ENCODE peak calls at places on chromosomes 11 and 22, in five cellular contexts. One of them, this sample, is unnamed.

GRCh38 chr11:97259884-97260283 is 870.1 kb downstream of the JRKL start:
- DNase-seq in stomach: no peak
- DNase-seq in GM10248: no peak
- DNase-seq in MCF 10A: peak; percentile 6
- DNase-seq in HCT116: no peak
- DNase-seq in this sample: no peak

GRCh38 chr11:45031912-45032519 is 81.3 kb upstream of the TP53I11 start:
- DNase-seq in stomach: peak; percentile 21
- DNase-seq in GM10248: peak; percentile 63
- DNase-seq in MCF 10A: no peak
- DNase-seq in HCT116: no peak
- DNase-seq in this sample: no peak

GRCh38 chr11:65539401-65540289 is 14.8 kb downstream of the SCYL1 start:
- DNase-seq in stomach: peak; percentile 83
- DNase-seq in GM10248: peak; percentile 85
- DNase-seq in MCF 10A: no peak
- DNase-seq in HCT116: peak; percentile 62
- DNase-seq in this sample: peak; percentile 37

GRCh38 chr22:43066844-43067385 is 22.3 kb downstream of the TTLL1 start:
- DNase-seq in stomach: no peak
- DNase-seq in GM10248: no peak
- DNase-seq in MCF 10A: peak; percentile 89
- DNase-seq in HCT116: peak; percentile 47
- DNase-seq in this sample: peak; percentile 34

GRCh38 chr11:73445980-73446379 is 69.8 kb downstream of the RELT start:
- DNase-seq in stomach: no peak
- DNase-seq in GM10248: no peak
- DNase-seq in MCF 10A: no peak
- DNase-seq in HCT116: no peak
- DNase-seq in this sample: no peak

GRCh38 chr22:43142881-43143562 is at the start of gene MCAT:
- DNase-seq in stomach: peak; percentile 90
- DNase-seq in GM10248: peak; percentile 94
- DNase-seq in MCF 10A: peak; percentile 65
- DNase-seq in HCT116: no peak
- DNase-seq in this sample: no peak

GRCh38 chr11:12483604-12484003 is 106.2 kb downstream of the PARVA start:
- DNase-seq in stomach: no peak
- DNase-seq in GM10248: no peak
- DNase-seq in MCF 10A: no peak
- DNase-seq in HCT116: no peak
- DNase-seq in this sample: no peak

GRCh38 chr11:118497831-118498230 is 29.4 kb upstream of the TTC36 start:
- DNase-seq in stomach: no peak
- DNase-seq in GM10248: no peak
- DNase-seq in MCF 10A: no peak
- DNase-seq in HCT116: no peak
- DNase-seq in this sample: no peak

GRCh38 chr11:96101146-96101545 is 177.2 kb upstream of the MTMR2 start:
- DNase-seq in stomach: no peak
- DNase-seq in GM10248: no peak
- DNase-seq in MCF 10A: no peak
- DNase-seq in HCT116: no peak
- DNase-seq in this sample: no peak

GRCh38 chr11:62171261-62171723 is 18.7 kb upstream of the SCGB1D1 start:
- DNase-seq in stomach: peak; percentile 86
- DNase-seq in GM10248: peak; percentile 60
- DNase-seq in MCF 10A: peak; percentile 87
- DNase-seq in HCT116: peak; percentile 94
- DNase-seq in this sample: peak; percentile 77

GRCh38 chr11:111521132-111521531 is 6.6 kb downstream of the HOATZ start:
- DNase-seq in stomach: no peak
- DNase-seq in GM10248: no peak
- DNase-seq in MCF 10A: no peak
- DNase-seq in HCT116: no peak
- DNase-seq in this sample: peak; percentile 34

GRCh38 chr22:17137861-17138425 is 16.8 kb upstream of the TMEM121B start:
- DNase-seq in stomach: no peak
- DNase-seq in GM10248: no peak
- DNase-seq in MCF 10A: no peak
- DNase-seq in HCT116: no peak
- DNase-seq in this sample: no peak

GRCh38 chr11:64742940-64743590 is 877 bp downstream of the RASGRP2 start:
- DNase-seq in stomach: peak; percentile 79
- DNase-seq in GM10248: peak; percentile 92
- DNase-seq in MCF 10A: peak; percentile 38
- DNase-seq in HCT116: no peak
- DNase-seq in this sample: no peak

GRCh38 chr11:68677432-68677831 is 6.9 kb upstream of the GAL start:
- DNase-seq in stomach: no peak
- DNase-seq in GM10248: no peak
- DNase-seq in MCF 10A: peak; percentile 79
- DNase-seq in HCT116: peak; percentile 59
- DNase-seq in this sample: peak; percentile 60

GRCh38 chr11:20599424-20600346 is at the start of gene SLC6A5:
- DNase-seq in stomach: no peak
- DNase-seq in GM10248: peak; percentile 49
- DNase-seq in MCF 10A: peak; percentile 65
- DNase-seq in HCT116: no peak
- DNase-seq in this sample: peak; percentile 40

GRCh38 chr11:87851234-87851633 is 324.0 kb downstream of the RAB38 start:
- DNase-seq in stomach: no peak
- DNase-seq in GM10248: no peak
- DNase-seq in MCF 10A: peak; percentile 16
- DNase-seq in HCT116: no peak
- DNase-seq in this sample: peak; percentile 85

GRCh38 chr11:119157088-119157487 is 8.2 kb downstream of the ABCG4 start:
- DNase-seq in stomach: peak; percentile 56
- DNase-seq in GM10248: no peak
- DNase-seq in MCF 10A: no peak
- DNase-seq in HCT116: no peak
- DNase-seq in this sample: no peak

GRCh38 chr22:27489265-27489675 is 312.3 kb downstream of the MN1 start:
- DNase-seq in stomach: peak; percentile 71
- DNase-seq in GM10248: no peak
- DNase-seq in MCF 10A: no peak
- DNase-seq in HCT116: no peak
- DNase-seq in this sample: peak; percentile 50

GRCh38 chr11:94880216-94880615 is 93.1 kb downstream of the CWC15 start:
- DNase-seq in stomach: no peak
- DNase-seq in GM10248: no peak
- DNase-seq in MCF 10A: peak; percentile 72
- DNase-seq in HCT116: peak; percentile 41
- DNase-seq in this sample: peak; percentile 99

GRCh38 chr11:62778441-62778840 is 7.2 kb downstream of the TAF6L start:
- DNase-seq in stomach: no peak
- DNase-seq in GM10248: no peak
- DNase-seq in MCF 10A: no peak
- DNase-seq in HCT116: no peak
- DNase-seq in this sample: no peak

GRCh38 chr11:42841563-42841962 is 470.2 kb upstream of the API5 start:
- DNase-seq in stomach: no peak
- DNase-seq in GM10248: no peak
- DNase-seq in MCF 10A: no peak
- DNase-seq in HCT116: no peak
- DNase-seq in this sample: no peak

GRCh38 chr11:87871071-87871470 is 304.2 kb downstream of the RAB38 start:
- DNase-seq in stomach: no peak
- DNase-seq in GM10248: no peak
- DNase-seq in MCF 10A: no peak
- DNase-seq in HCT116: no peak
- DNase-seq in this sample: peak; percentile 25

GRCh38 chr11:104645276-104646018 is 252.8 kb downstream of the CASP12 start:
- DNase-seq in stomach: no peak
- DNase-seq in GM10248: no peak
- DNase-seq in MCF 10A: no peak
- DNase-seq in HCT116: no peak
- DNase-seq in this sample: no peak

GRCh38 chr22:46865642-46866041 is 103.2 kb downstream of the TBC1D22A start:
- DNase-seq in stomach: no peak
- DNase-seq in GM10248: no peak
- DNase-seq in MCF 10A: no peak
- DNase-seq in HCT116: no peak
- DNase-seq in this sample: no peak

GRCh38 chr11:75689861-75690641 is 21.2 kb upstream of the MAP6 start:
- DNase-seq in stomach: no peak
- DNase-seq in GM10248: peak; percentile 46
- DNase-seq in MCF 10A: no peak
- DNase-seq in HCT116: no peak
- DNase-seq in this sample: peak; percentile 6

GRCh38 chr11:46658259-46658658 is 40.9 kb downstream of the ATG13 start:
- DNase-seq in stomach: no peak
- DNase-seq in GM10248: no peak
- DNase-seq in MCF 10A: peak; percentile 73
- DNase-seq in HCT116: no peak
- DNase-seq in this sample: no peak

GRCh38 chr11:62062223-62062861 is 61.5 kb upstream of the INCENP start:
- DNase-seq in stomach: no peak
- DNase-seq in GM10248: no peak
- DNase-seq in MCF 10A: no peak
- DNase-seq in HCT116: no peak
- DNase-seq in this sample: no peak

GRCh38 chr11:57288771-57289579 is 35.8 kb downstream of the TNKS1BP1 start:
- DNase-seq in stomach: no peak
- DNase-seq in GM10248: no peak
- DNase-seq in MCF 10A: peak; percentile 47
- DNase-seq in HCT116: no peak
- DNase-seq in this sample: peak; percentile 98

DNA sequence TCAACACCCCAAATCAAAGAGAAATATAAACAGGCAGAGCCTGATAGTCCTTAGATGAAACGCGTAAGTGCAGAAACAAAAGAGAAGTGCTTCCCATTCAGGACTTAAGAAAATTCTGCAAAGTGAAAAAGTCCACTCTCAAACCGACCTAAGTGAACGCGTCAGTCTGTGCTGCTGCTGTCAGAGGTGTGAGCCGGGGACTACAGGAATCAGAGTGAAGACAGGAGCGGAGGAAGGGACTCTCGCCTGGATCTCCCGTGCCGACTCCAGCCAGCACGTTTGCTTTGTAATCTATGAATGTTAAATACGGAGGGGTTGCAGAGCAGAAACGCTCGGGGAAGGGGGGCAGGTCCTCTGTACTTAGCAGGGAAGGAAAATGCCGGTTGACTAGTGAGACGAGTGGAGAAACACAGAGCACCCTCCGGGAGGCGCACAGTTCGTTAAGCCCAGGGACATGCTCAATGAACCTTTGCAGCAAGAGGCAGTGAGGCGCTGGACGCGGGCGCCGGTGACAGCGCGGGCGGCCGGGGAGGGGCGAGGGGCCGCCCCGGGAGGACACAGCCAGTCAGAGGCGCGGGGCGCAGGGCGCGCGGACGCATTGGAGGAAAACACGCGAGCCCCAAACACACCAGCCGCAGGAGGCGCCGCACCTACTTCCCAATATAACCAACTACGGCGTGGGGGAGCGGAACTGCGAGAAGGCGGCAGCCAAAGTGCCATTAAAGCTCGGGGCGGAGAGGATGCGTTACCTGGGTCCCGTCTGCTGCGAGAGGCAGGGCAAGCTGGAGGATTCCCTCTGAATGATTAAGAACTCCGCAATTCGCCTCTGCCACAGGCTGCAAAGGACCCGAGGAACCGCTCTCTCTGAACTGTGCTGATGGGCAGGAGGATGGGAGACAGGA is at the start of gene CNTN5:
- DNase-seq in stomach: no peak
- DNase-seq in GM10248: peak; percentile 9
- DNase-seq in MCF 10A: no peak
- DNase-seq in HCT116: no peak
- DNase-seq in this sample: peak; percentile 7
- TF ChIP-seq CTCF in stomach: no peak
- TF ChIP-seq CTCF in GM10248: no peak
- TF ChIP-seq CTCF in MCF 10A: no peak
- TF ChIP-seq CTCF in HCT116: no peak
- TF ChIP-seq CTCF in this sample: no peak

GRCh38 chr11:32430586-32431357 is 4.6 kb downstream of the WT1 start:
- DNase-seq in stomach: no peak
- DNase-seq in GM10248: no peak
- DNase-seq in MCF 10A: no peak
- DNase-seq in HCT116: no peak
- DNase-seq in this sample: no peak
- TF ChIP-seq CTCF in stomach: no peak
- TF ChIP-seq CTCF in GM10248: no peak
- TF ChIP-seq CTCF in MCF 10A: no peak
- TF ChIP-seq CTCF in HCT116: no peak
- TF ChIP-seq CTCF in this sample: peak; percentile 18

DNA sequence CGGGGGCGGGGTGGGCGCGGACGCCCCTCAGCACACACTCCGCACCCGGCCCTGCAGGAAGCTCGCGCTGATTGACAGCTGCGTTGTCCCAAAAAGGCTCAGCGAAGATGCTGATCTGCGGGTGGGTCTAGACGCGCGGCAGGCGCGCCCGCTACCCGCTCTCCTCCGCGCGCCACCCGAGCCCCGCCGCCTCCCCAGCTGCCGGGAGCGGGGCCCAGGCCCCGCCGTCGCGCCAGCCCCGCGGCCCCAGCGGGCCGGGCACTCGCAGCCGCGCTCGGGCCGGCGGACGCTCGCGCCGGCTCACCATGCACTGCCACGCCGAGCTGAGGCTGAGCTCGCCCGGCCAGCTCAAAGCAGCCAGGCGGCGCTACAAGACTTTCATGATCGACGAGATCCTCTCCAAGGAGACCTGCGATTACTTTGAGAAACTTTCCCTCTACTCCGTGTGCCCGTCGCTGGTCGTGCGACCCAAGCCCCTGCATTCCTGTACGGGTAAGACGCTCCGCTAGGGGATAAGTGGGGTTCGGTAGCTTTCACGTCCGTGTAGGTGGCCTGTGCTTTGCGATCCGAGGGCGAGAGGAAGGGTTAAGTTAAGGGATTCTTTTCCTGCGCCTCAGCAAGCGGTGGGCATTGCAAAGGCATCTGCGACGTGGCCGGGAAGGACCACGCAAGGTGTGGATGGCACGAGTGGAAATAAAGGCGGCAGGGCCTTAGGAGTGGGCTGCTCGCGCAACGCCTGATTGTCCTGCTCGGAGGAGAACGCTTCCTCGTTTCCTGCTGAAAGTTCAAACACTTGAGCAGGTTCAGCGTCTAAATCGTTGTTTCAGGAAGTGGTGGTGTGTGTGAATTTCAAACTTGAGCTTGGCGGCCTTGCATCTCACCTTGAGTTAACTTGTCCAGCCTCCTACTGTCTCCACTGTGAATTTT is at the start of gene BARX2:
- DNase-seq in stomach: peak; percentile 82
- DNase-seq in GM10248: peak; percentile 42
- DNase-seq in MCF 10A: peak; percentile 72
- DNase-seq in HCT116: peak; percentile 26
- DNase-seq in this sample: peak; percentile 70
- TF ChIP-seq CTCF in stomach: peak; percentile 27
- TF ChIP-seq CTCF in GM10248: peak; percentile 39
- TF ChIP-seq CTCF in MCF 10A: peak; percentile 63
- TF ChIP-seq CTCF in HCT116: peak; percentile 51
- TF ChIP-seq CTCF in this sample: peak; percentile 89

DNA sequence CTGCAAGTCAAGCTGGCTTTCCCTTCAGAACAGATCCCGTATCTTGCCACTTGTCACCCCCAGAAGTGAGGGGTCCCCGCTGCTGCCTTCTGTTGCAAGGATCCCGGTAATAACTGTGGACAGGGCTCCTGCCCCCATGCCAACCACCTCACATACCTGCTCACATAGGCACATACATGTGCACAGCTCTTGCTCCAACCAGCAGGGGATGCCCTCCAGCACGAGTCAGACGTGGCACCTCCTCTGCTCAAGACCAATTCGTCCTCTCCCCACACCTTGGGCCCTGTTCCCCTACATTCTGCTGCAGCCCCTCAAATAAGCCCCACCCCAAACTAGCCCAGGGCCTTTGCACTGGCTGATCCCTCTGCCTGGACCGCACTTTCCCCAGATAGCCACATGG is 163.3 kb downstream of the CRYBB2 start:
- DNase-seq in stomach: no peak
- DNase-seq in GM10248: no peak
- DNase-seq in MCF 10A: peak; percentile 8
- DNase-seq in HCT116: no peak
- DNase-seq in this sample: peak; percentile 7
- TF ChIP-seq CTCF in stomach: no peak
- TF ChIP-seq CTCF in GM10248: peak; percentile 17
- TF ChIP-seq CTCF in MCF 10A: no peak
- TF ChIP-seq CTCF in HCT116: peak; percentile 28
- TF ChIP-seq CTCF in this sample: peak; percentile 31